ENCODE peak calls at places on chromosome 3, in ten cellular contexts. O, M, Y, D, P, H, Z, T, R and Q are unnamed samples.

GRCh38 chr3:161420746-161421145 is 49.4 kb upstream of the SPTSSB start:
- DNase-seq in D (peak), P (no peak), H (no peak), R (peak), T (peak), O (peak), Z (no peak), M (no peak), Y (peak), Q (no peak)

GRCh38 chr3:108338901-108339545 is 42.7 kb downstream of the HHLA2 start:
- DNase-seq in M (no peak), P (no peak), D (no peak), Y (peak), H (no peak), O (no peak), Z (no peak), R (no peak), T (no peak), Q (no peak)

GRCh38 chr3:16828815-16829214 is 55.9 kb upstream of the PLCL2 start:
- DNase-seq in D (peak), Y (peak), O (no peak), T (no peak), P (peak), R (peak), M (peak), H (no peak), Z (no peak), Q (peak)

GRCh38 chr3:125440970-125441369 is 65.8 kb upstream of the ZNF148 start:
- DNase-seq in M (no peak), P (no peak), Z (no peak), H (no peak), D (no peak), Y (no peak), R (no peak), O (no peak), T (no peak), Q (no peak)

GRCh38 chr3:146155022-146155421 is 6.0 kb downstream of the PLOD2 start:
- DNase-seq in D (no peak), T (no peak), P (no peak), Y (no peak), Z (no peak), M (no peak), H (no peak), O (no peak), R (no peak), Q (no peak)

GRCh38 chr3:159432721-159433300 is 555.8 kb upstream of the IL12A start:
- DNase-seq in T (no peak), P (no peak), Z (no peak), Y (peak), D (peak), R (no peak), H (no peak), M (no peak), O (no peak), Q (no peak)

GRCh38 chr3:116640119-116640518 is 69.5 kb upstream of the TUSC7 start:
- DNase-seq in T (no peak), Y (no peak), M (no peak), H (no peak), D (no peak), O (no peak), Z (no peak), P (no peak), R (no peak), Q (no peak)

GRCh38 chr3:65402597-65402996 is 636.1 kb downstream of the MAGI1 start:
- DNase-seq in O (peak), Y (peak), P (no peak), H (peak), R (peak), M (no peak), Z (no peak), D (peak), T (peak), Q (no peak)

GRCh38 chr3:56923546-56924224 is 121.9 kb upstream of the ARHGEF3 start:
- DNase-seq in Y (peak), Z (no peak), P (peak), M (peak), R (peak), O (peak), H (no peak), T (no peak), D (peak), Q (no peak)

GRCh38 chr3:99520511-99520910 is 117.9 kb upstream of the COL8A1 start:
- DNase-seq in Y (no peak), T (no peak), Z (no peak), P (no peak), M (no peak), O (no peak), H (no peak), R (no peak), D (no peak), Q (no peak)

GRCh38 chr3:141050913-141051632 is at the start of gene SPSB4:
- DNase-seq in Z (peak), Y (peak), D (no peak), M (peak), R (peak), T (peak), O (peak), P (no peak), H (peak), Q (no peak)

GRCh38 chr3:139836656-139837464 is 98.1 kb upstream of the CLSTN2 start:
- DNase-seq in M (no peak), H (no peak), Z (no peak), P (no peak), O (no peak), Y (no peak), T (no peak), D (no peak), R (no peak), Q (no peak)